ENCODE peak calls at places on chromosomes 6 and 20, in six cellular contexts. F is GM12891, V is HepG2, A is H1, U is K562, X is GM12878. H is an unnamed sample.

GRCh38 chr6:7203939-7204338 is 96.2 kb downstream of the RREB1 start:
- DNase-seq in X (no peak), F (no peak), U (no peak), V (no peak), A (no peak), H (no peak)

GRCh38 chr6:84645563-84646266 is 118.7 kb downstream of the TBX18 start:
- DNase-seq in V (no peak), U (no peak), A (no peak), X (no peak), F (no peak), H (no peak)

GRCh38 chr6:33384581-33385020 is 7.0 kb upstream of the KIFC1 start:
- DNase-seq in F (no peak), V (no peak), X (no peak), A (no peak), U (peak; percentile 41), H (no peak)

GRCh38 chr6:90080876-90081464 is 186.7 kb downstream of the GJA10 start:
- DNase-seq in U (no peak), A (no peak), V (no peak), F (no peak), X (peak; percentile 15), H (no peak)

GRCh38 chr6:53701333-53702073 is 35.9 kb upstream of the KLHL31 start:
- DNase-seq in U (no peak), A (no peak), V (no peak), F (no peak), X (no peak), H (no peak)

GRCh38 chr20:42963796-42964195 is 225.9 kb downstream of the PTPRT start:
- DNase-seq in X (no peak), V (no peak), A (no peak), U (no peak), F (no peak), H (no peak)

GRCh38 chr20:57062241-57062640 is 204.2 kb downstream of the BMP7 start:
- DNase-seq in V (no peak), U (no peak), A (no peak), F (no peak), X (no peak), H (no peak)

GRCh38 chr6:37496951-37497885 is 2.5 kb downstream of the CCDC167 start:
- DNase-seq in V (no peak), X (no peak), F (no peak), U (no peak), A (no peak), H (no peak)

GRCh38 chr20:41697861-41698559 is 79.8 kb upstream of the CHD6 start:
- DNase-seq in A (no peak), U (peak; percentile 45), F (no peak), X (no peak), V (peak; percentile 52), H (no peak)

GRCh38 chr20:44067650-44068081 is 119.3 kb downstream of the JPH2 start:
- DNase-seq in F (no peak), A (no peak), X (no peak), V (no peak), U (no peak), H (no peak)

GRCh38 chr6:124029535-124029934 is 225.9 kb downstream of the NKAIN2 start:
- DNase-seq in X (no peak), F (no peak), V (no peak), U (no peak), A (no peak), H (no peak)

GRCh38 chr20:63230800-63231268 is 4.9 kb upstream of the BIRC7 start:
- DNase-seq in V (peak; percentile 79), F (no peak), U (peak; percentile 48), A (no peak), X (no peak), H (no peak)

GRCh38 chr6:100112855-100113508 is 119.0 kb upstream of the MCHR2 start:
- DNase-seq in V (no peak), X (no peak), F (no peak), A (no peak), U (no peak), H (no peak)

GRCh38 chr20:1389703-1390385 is 3.0 kb downstream of the FKBP1A start:
- DNase-seq in F (no peak), A (no peak), V (no peak), X (no peak), U (no peak), H (no peak)

GRCh38 chr6:27604986-27605385 is 132.1 kb upstream of the ZNF184 start:
- DNase-seq in F (no peak), A (no peak), U (peak; percentile 51), X (no peak), V (no peak), H (no peak)

GRCh38 chr6:127561660-127562059 is 15.3 kb upstream of the C6orf58 start:
- DNase-seq in V (no peak), A (no peak), X (no peak), F (no peak), U (no peak), H (no peak)

GRCh38 chr20:6583134-6583738 is 184.2 kb upstream of the BMP2 start:
- DNase-seq in U (no peak), X (peak; percentile 25), A (peak; percentile 7), F (peak; percentile 11), V (peak; percentile 61), H (no peak)

GRCh38 chr6:167426620-167427019 is 101.7 kb downstream of the TTLL2 start:
- DNase-seq in F (no peak), U (no peak), A (no peak), V (no peak), X (no peak), H (no peak)

GRCh38 chr6:12395898-12396297 is 105.7 kb downstream of the EDN1 start:
- DNase-seq in A (no peak), V (no peak), X (no peak), F (no peak), U (no peak), H (no peak)

GRCh38 chr6:102853249-102853955 is 1459.9 kb downstream of the GRIK2 start:
- DNase-seq in U (no peak), F (no peak), V (no peak), X (no peak), A (no peak), H (no peak)

GRCh38 chr20:4318891-4319290 is 303.5 kb upstream of the RNF24 start:
- DNase-seq in V (no peak), X (no peak), U (no peak), F (no peak), A (no peak), H (no peak)

GRCh38 chr20:11845311-11845710 is 72.4 kb upstream of the BTBD3 start:
- DNase-seq in V (no peak), X (no peak), U (no peak), A (no peak), F (no peak), H (no peak)

GRCh38 chr6:111632468-111633247 is 27.0 kb upstream of the TRAF3IP2 start:
- DNase-seq in F (no peak), V (no peak), U (no peak), X (no peak), A (no peak), H (no peak)

GRCh38 chr6:292506-293184 is 358 bp downstream of the DUSP22 start:
- DNase-seq in A (no peak), X (peak; percentile 93), V (peak; percentile 51), U (peak; percentile 82), F (peak; percentile 53), H (peak; percentile 67)

GRCh38 chr6:143581835-143582480 is 70.4 kb upstream of the FUCA2 start:
- DNase-seq in F (no peak), V (peak; percentile 42), A (no peak), U (no peak), X (no peak), H (no peak)
- TF ChIP-seq POLR2A in F (no peak), V (no peak), A (no peak), U (no peak), X (no peak), H (no peak)

GRCh38 chr6:153214439-153214838 is 83.4 kb upstream of the RGS17 start:
- DNase-seq in V (no peak), U (no peak), A (no peak), X (no peak), F (no peak), H (no peak)
- TF ChIP-seq TAF1 in V (no peak), U (no peak), A (no peak), X (no peak), F (no peak), H (no peak)

GRCh38 chr6:13574149-13574570 is 241 bp upstream of the SIRT5 start:
- DNase-seq in A (peak; percentile 96), X (peak; percentile 82), F (peak; percentile 93), U (peak; percentile 99), V (peak; percentile 96), H (peak; percentile 90)
- TF ChIP-seq POLR2A in A (peak; percentile 76), X (peak; percentile 72), F (no peak), U (no peak), V (peak; percentile 84), H (peak; percentile 62)

DNA sequence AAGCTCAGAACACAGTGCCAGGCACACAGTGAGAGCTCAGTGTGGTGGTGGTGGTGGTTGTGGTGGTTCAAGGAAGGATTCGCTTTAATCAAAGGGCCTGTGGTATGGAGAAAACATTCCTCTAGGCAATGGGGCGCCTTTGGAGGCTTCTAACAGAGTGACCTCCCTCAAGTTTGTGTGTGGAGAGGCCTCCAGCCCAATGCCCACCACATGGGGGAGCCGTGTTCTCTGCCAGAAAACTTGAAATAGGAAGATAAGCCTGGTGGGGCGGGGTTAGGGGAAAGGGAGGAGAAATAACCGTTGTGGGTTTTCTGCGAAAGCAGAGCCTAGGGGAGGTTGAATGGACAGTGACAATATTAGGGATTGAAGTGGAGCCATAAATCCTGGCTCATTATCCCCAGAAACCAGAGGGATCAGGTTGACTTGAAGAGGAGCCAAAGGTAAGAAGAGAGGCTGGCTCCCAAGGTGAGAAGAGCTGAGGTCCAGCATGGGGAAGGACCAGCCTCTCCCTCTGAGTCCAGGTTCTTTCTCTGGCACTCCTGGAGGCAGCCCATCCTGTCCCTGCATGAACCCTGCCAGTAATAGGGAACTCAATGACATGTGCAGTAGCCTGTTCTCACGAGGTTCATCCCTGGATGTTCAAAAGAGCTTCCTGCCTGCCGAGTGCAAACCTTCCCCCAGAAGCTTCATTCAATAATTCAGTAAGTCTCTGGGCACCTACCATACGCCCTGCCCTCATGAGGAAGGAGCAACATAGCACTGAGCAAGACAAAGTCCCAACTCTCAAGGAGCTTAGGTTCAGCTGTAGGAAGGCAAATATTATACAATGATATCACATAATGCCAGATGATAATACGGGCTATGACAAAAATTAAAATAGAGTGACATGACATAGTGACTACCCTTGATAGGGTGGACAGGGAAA is 51.4 kb downstream of the TGM2 start:
- DNase-seq in F (no peak), U (peak; percentile 80), X (no peak), A (peak; percentile 38), V (peak; percentile 78), H (no peak)
- TF ChIP-seq TAF1 in F (no peak), U (no peak), X (no peak), A (no peak), V (no peak), H (no peak)

DNA sequence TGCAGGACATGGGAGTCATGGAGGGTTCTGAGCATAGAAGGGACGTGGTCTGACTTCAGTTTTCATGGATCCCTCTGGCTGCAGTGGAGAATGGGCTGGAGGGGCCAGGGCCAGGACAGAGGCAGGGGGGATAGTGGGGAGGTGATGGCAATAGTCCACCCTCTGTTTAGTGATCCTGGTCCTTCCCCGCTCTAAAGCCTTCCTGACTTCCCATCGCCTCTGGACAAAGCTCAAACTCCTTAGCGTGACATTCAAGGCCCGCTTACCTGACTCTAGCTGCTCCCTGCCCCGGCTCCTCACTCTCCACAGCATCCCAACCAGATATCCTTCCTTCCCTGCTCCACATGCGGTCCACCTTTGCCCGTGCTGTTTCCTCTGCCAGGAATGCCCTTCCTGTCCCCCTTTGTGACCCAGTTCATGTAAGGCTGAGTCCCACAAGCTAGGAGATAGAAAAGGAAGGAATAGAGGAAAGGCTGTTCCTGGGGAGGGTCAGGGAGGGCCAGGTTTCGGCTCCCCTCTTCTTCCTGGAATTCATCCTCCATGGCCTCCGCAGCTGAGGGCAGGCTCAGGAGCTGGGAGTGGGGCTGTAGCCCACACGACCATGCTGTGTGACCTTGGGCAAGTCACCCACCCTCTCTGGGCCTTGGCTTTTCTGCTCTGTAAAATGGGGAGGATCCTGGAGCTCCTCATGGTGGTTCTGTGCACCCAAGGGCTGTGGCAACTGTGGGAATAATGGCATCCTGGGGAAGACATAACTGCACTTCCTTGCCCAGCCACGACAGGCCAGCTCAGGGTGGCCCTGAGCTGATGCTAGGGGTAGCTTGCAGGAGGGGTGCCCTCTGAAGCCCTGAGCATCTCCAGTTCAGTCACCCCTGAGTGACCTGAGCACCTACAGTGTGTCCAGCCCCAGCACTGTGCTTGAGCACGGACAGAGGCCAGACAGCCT is 116.1 kb downstream of the CEBPB start:
- DNase-seq in U (no peak), X (no peak), V (no peak), A (no peak), F (no peak), H (no peak)
- TF ChIP-seq POLR2A in U (no peak), X (no peak), V (peak; percentile 83), A (no peak), F (no peak), H (no peak)

H was measured in GM12892.